ENCODE peak calls at places on chromosomes 16 and 17, in seven cellular contexts. U, N, Q, T, D, J and K are unnamed samples.

GRCh38 chr17:17484451-17484899 is 7.7 kb downstream of the MED9 start:
- DNase-seq in U (no peak), N (no peak), Q (peak), T (no peak), D (peak), J (no peak), K (no peak)

GRCh38 chr17:50151041-50151936 is 812 bp upstream of the PPP1R9B start:
- DNase-seq in U (peak), N (peak), Q (peak), T (peak), D (peak), J (peak), K (peak)

GRCh38 chr17:74750039-74750326 is 1.6 kb downstream of the NHERF1 start:
- DNase-seq in U (no peak), N (no peak), Q (no peak), T (no peak), D (no peak), J (no peak), K (no peak)

GRCh38 chr16:83797013-83797412 is 10.8 kb upstream of the HSBP1 start:
- DNase-seq in U (no peak), N (no peak), Q (no peak), T (no peak), D (no peak), J (no peak), K (no peak)

GRCh38 chr17:76679242-76679641 is 31.5 kb downstream of the MXRA7 start:
- DNase-seq in U (no peak), N (no peak), Q (no peak), T (no peak), D (no peak), J (no peak), K (no peak)

GRCh38 chr16:57299009-57299718 is 14.7 kb upstream of the PLLP start:
- DNase-seq in U (peak), N (peak), Q (no peak), T (no peak), D (no peak), J (peak), K (no peak)

GRCh38 chr17:61970030-61970429 is 42.2 kb upstream of the INTS2 start:
- DNase-seq in U (no peak), N (no peak), Q (no peak), T (no peak), D (no peak), J (no peak), K (no peak)

GRCh38 chr17:3710951-3711383 is 12.7 kb upstream of the HASPIN start:
- DNase-seq in U (no peak), N (no peak), Q (peak), T (no peak), D (peak), J (no peak), K (peak)

GRCh38 chr16:19431636-19432340 is 14.1 kb downstream of the TMC5 start:
- DNase-seq in U (no peak), N (no peak), Q (no peak), T (no peak), D (no peak), J (no peak), K (no peak)

GRCh38 chr16:53131050-53131362 is 76.2 kb downstream of the CHD9 start:
- DNase-seq in U (no peak), N (no peak), Q (no peak), T (no peak), D (no peak), J (no peak), K (no peak)

GRCh38 chr17:73546770-73547345 is 97.4 kb downstream of the SDK2 start:
- DNase-seq in U (no peak), N (peak), Q (no peak), T (peak), D (peak), J (no peak), K (peak)

GRCh38 chr16:49698416-49698815 is 157.5 kb downstream of the ZNF423 start:
- DNase-seq in U (no peak), N (no peak), Q (no peak), T (no peak), D (no peak), J (no peak), K (no peak)

GRCh38 chr17:79536212-79536840 is 74.5 kb downstream of the RBFOX3 start:
- DNase-seq in U (no peak), N (no peak), Q (no peak), T (no peak), D (no peak), J (no peak), K (no peak)

GRCh38 chr17:17036520-17036998 is 5.7 kb upstream of the MPRIP start:
- DNase-seq in U (no peak), N (no peak), Q (no peak), T (no peak), D (no peak), J (no peak), K (no peak)

GRCh38 chr17:15981646-15982580 is 17.6 kb downstream of the ZSWIM7 start:
- DNase-seq in U (no peak), N (no peak), Q (no peak), T (no peak), D (no peak), J (no peak), K (no peak)

GRCh38 chr17:37234106-37234505 is 141.7 kb upstream of the C17orf78 start:
- DNase-seq in U (no peak), N (no peak), Q (no peak), T (no peak), D (no peak), J (no peak), K (no peak)

GRCh38 chr17:66006654-66007053 is 185.3 kb downstream of the CEP112 start:
- DNase-seq in U (no peak), N (no peak), Q (no peak), T (no peak), D (no peak), J (no peak), K (no peak)

GRCh38 chr16:21650517-21650916 is 1.9 kb downstream of the IGSF6 start:
- DNase-seq in U (no peak), N (peak), Q (no peak), T (no peak), D (no peak), J (no peak), K (no peak)

GRCh38 chr17:75271233-75271954 is 363 bp upstream of the MIF4GD start:
- DNase-seq in U (peak), N (peak), Q (peak), T (peak), D (peak), J (peak), K (peak)

GRCh38 chr16:2745961-2746360 is 6.5 kb upstream of the SRRM2 start:
- DNase-seq in U (no peak), N (no peak), Q (no peak), T (no peak), D (no peak), J (no peak), K (no peak)

GRCh38 chr16:88552815-88553214 is 17.4 kb upstream of the ZC3H18 start:
- DNase-seq in U (no peak), N (no peak), Q (no peak), T (no peak), D (no peak), J (no peak), K (no peak)